ENCODE peak calls at places on chromosomes 16 and 17, in six cellular contexts. V, R, Y, T, Z and C are unnamed samples.

GRCh38 chr17:42553866-42554249 is 1.1 kb downstream of the HSD17B1 start:
- DNase-seq in V (no peak), R (no peak), Y (no peak), T (no peak), Z (peak; percentile 83), C (no peak)

GRCh38 chr16:67805718-67806427 is 487 bp downstream of the RANBP10 start:
- DNase-seq in V (peak; percentile 46), R (no peak), Y (peak; percentile 21), T (no peak), Z (peak; percentile 89), C (peak; percentile 45)

GRCh38 chr16:85079785-85080602 is 32.3 kb downstream of the CIBAR2 start:
- DNase-seq in V (no peak), R (no peak), Y (no peak), T (no peak), Z (no peak), C (no peak)

GRCh38 chr16:1613728-1614225 is 1.6 kb downstream of the CRAMP1 start:
- DNase-seq in V (no peak), R (no peak), Y (peak; percentile 24), T (peak; percentile 24), Z (no peak), C (no peak)

GRCh38 chr17:62653002-62653830 is 25.7 kb downstream of the MRC2 start:
- DNase-seq in V (peak; percentile 51), R (peak; percentile 69), Y (peak; percentile 52), T (peak; percentile 65), Z (peak; percentile 87), C (peak; percentile 71)

GRCh38 chr16:66740010-66740409 is 11.4 kb downstream of the DYNC1LI2 start:
- DNase-seq in V (no peak), R (peak; percentile 51), Y (peak; percentile 32), T (no peak), Z (no peak), C (no peak)

GRCh38 chr17:48555183-48555615 is 10.3 kb upstream of the HOXB2 start:
- DNase-seq in V (no peak), R (peak; percentile 93), Y (no peak), T (no peak), Z (no peak), C (no peak)

GRCh38 chr17:3557768-3558583 is at the start of gene TRPV3:
- DNase-seq in V (peak; percentile 25), R (no peak), Y (peak; percentile 84), T (peak; percentile 75), Z (peak; percentile 83), C (no peak)

GRCh38 chr17:82613283-82614094 is 34.8 kb downstream of the WDR45B start:
- DNase-seq in V (peak; percentile 78), R (no peak), Y (no peak), T (no peak), Z (no peak), C (no peak)

GRCh38 chr16:56833243-56833970 is 31.6 kb upstream of the SLC12A3 start:
- DNase-seq in V (no peak), R (no peak), Y (no peak), T (no peak), Z (no peak), C (no peak)

GRCh38 chr17:5584971-5585794 is 874 bp upstream of the NLRP1 start:
- DNase-seq in V (no peak), R (no peak), Y (no peak), T (no peak), Z (peak; percentile 81), C (no peak)

GRCh38 chr17:5581655-5582054 is 2.7 kb downstream of the NLRP1 start:
- DNase-seq in V (no peak), R (no peak), Y (no peak), T (no peak), Z (peak; percentile 74), C (no peak)

GRCh38 chr17:5584383-5584951 is at the start of gene NLRP1:
- DNase-seq in V (peak; percentile 83), R (peak; percentile 31), Y (peak; percentile 89), T (peak; percentile 64), Z (peak; percentile 98), C (peak; percentile 91)

GRCh38 chr17:5582177-5582885 is 2.0 kb downstream of the NLRP1 start:
- DNase-seq in V (no peak), R (no peak), Y (no peak), T (no peak), Z (peak; percentile 81), C (no peak)

GRCh38 chr17:5583426-5584382 is 605 bp downstream of the NLRP1 start:
- DNase-seq in V (peak; percentile 75), R (no peak), Y (no peak), T (no peak), Z (peak; percentile 89), C (no peak)
- TF ChIP-seq CTCF in V (peak; percentile 16), R (no peak), Y (no peak), T (no peak), Z (no peak), C (no peak)

DNA sequence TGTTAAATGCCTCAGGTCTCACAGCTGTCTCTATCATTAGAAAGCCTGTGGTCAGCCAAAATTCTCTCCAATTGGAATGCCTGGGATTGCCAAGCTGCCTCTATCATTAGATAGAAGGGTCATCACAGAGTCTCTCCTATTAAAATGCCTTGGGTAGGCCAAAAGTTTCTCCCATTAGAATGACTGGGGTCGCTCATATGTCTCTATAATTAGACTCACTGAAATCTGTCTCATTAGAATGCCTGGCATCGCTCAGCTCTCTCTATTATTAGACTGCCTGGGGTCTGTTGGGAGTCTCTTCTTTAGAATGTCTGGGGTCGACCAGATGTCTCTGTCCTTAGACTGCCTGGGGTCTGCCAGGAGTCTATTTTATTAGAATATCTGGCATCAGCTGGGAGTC is 2265.1 kb downstream of the TP53TG3F start:
- DNase-seq in V (no peak), R (no peak), Y (no peak), T (no peak), Z (no peak), C (no peak)
- H3K9me3 ChIP-seq in V (no peaks in the 10 kb centered on the region), R (peaks cover 3% of the 10 kb centered on the region), Y (peaks cover 17% of the 10 kb centered on the region), T (no peaks in the 10 kb centered on the region), Z (no peaks in the 10 kb centered on the region), C (no peaks in the 10 kb centered on the region)

GRCh38 chr16:80775450-80775849 is 28.9 kb downstream of the CDYL2 start:
- DNase-seq in V (no peak), R (no peak), Y (no peak), T (no peak), Z (no peak), C (no peak)

GRCh38 chr16:80776856-80777255 is 27.5 kb downstream of the CDYL2 start:
- DNase-seq in V (no peak), R (no peak), Y (no peak), T (no peak), Z (no peak), C (no peak)

GRCh38 chr16:80778707-80779106 is 25.7 kb downstream of the CDYL2 start:
- DNase-seq in V (no peak), R (no peak), Y (no peak), T (no peak), Z (no peak), C (no peak)
- TF ChIP-seq POLR2A in V (no peak), R (no peak), Y (no peak), T (no peak), Z (no peak), C (no peak)

DNA sequence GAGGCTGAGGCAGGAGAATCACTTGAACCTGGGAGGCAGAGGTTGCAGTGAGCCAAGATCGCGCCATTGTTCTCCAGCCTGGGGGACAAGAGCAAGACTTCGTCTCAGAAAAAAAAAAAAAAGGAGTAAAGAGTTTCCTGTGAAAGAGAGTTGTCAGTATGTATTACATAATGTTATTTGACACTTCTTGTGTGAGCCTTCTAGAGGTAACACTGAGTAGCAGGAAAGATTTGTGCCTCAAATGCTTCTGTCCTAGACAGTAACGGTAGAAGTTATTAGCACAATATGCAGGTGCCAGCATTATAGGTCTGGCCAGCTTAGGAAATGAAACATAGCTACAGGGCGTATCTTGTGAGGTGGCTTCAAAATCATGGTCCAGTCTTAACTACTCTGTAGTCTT is 6.2 kb downstream of the RPS6KB1 start:
- DNase-seq in V (no peak), R (peak; percentile 55), Y (no peak), T (no peak), Z (no peak), C (no peak)
- TF ChIP-seq CTCF in V (no peak), R (no peak), Y (no peak), T (no peak), Z (no peak), C (no peak)